ENCODE peak calls at places on chromosome 5, in six cellular contexts. O, B, R, X, E and H are unnamed samples.

GRCh38 chr5:157143127-157143959 is 678 bp upstream of the MED7 start:
- DNase-seq in X (peak), R (no peak), B (no peak), E (peak), O (no peak), H (no peak)

GRCh38 chr5:125277494-125278154 is 531.2 kb upstream of the ZNF608 start:
- DNase-seq in R (no peak), E (peak), B (no peak), X (no peak), O (peak), H (no peak)

GRCh38 chr5:110288766-110289165 is 437.7 kb downstream of the TMEM232 start:
- DNase-seq in R (no peak), E (no peak), B (no peak), X (no peak), O (no peak), H (no peak)

GRCh38 chr5:134493461-134494055 is 31.9 kb upstream of the JADE2 start:
- DNase-seq in R (no peak), B (no peak), O (no peak), E (no peak), X (no peak), H (peak)

GRCh38 chr5:38935437-38935836 is 89.6 kb downstream of the OSMR start:
- DNase-seq in O (no peak), X (no peak), B (no peak), R (no peak), E (no peak), H (no peak)

GRCh38 chr5:54995168-54995567 is 9.8 kb upstream of the ESM1 start:
- DNase-seq in X (no peak), O (no peak), E (no peak), R (no peak), B (no peak), H (no peak)

GRCh38 chr5:61817472-61818326 is 485.6 kb downstream of the ZSWIM6 start:
- DNase-seq in O (peak), E (peak), B (no peak), R (peak), X (no peak), H (no peak)

GRCh38 chr5:102986074-102986473 is 133.9 kb downstream of the GIN1 start:
- DNase-seq in X (no peak), R (no peak), B (no peak), O (no peak), E (no peak), H (no peak)

GRCh38 chr5:61162832-61163567 is 732 bp upstream of the SMIM15 start:
- DNase-seq in O (no peak), R (no peak), X (no peak), B (no peak), E (peak), H (no peak)

GRCh38 chr5:17182966-17183365 is 34.5 kb upstream of the BASP1 start:
- DNase-seq in R (no peak), X (no peak), O (no peak), E (no peak), B (no peak), H (no peak)

GRCh38 chr5:38853753-38854470 is 8.1 kb downstream of the OSMR start:
- DNase-seq in E (peak), O (peak), X (no peak), B (no peak), R (no peak), H (no peak)

GRCh38 chr5:34928267-34928666 is 1.1 kb upstream of the DNAJC21 start:
- DNase-seq in E (no peak), B (peak), O (no peak), X (no peak), R (no peak), H (no peak)

GRCh38 chr5:10460252-10460906 is 18.7 kb downstream of the ROPN1L start:
- DNase-seq in B (peak), E (peak), X (no peak), R (no peak), O (no peak), H (no peak)

GRCh38 chr5:167578977-167579700 is 712.3 kb upstream of the WWC1 start:
- DNase-seq in E (no peak), O (no peak), B (no peak), R (no peak), X (no peak), H (no peak)

GRCh38 chr5:32057157-32058096 is 116.7 kb downstream of the GOLPH3 start:
- DNase-seq in O (peak), E (peak), B (no peak), X (no peak), R (no peak), H (no peak)

GRCh38 chr5:42555797-42556196 is 132.6 kb downstream of the GHR start:
- DNase-seq in R (no peak), O (no peak), B (no peak), E (no peak), X (no peak), H (no peak)

GRCh38 chr5:57448751-57449150 is 33.9 kb downstream of the ACTBL2 start:
- DNase-seq in E (no peak), X (no peak), B (no peak), R (no peak), O (no peak), H (no peak)

GRCh38 chr5:6750142-6750840 is 37.1 kb downstream of the TENT4A start:
- DNase-seq in B (no peak), X (peak), O (no peak), E (no peak), R (no peak), H (no peak)

GRCh38 chr5:176534640-176535039 is 2.6 kb downstream of the RNF44 start:
- DNase-seq in R (no peak), B (peak), E (no peak), O (no peak), X (no peak), H (no peak)

GRCh38 chr5:6502421-6502820 is 53.8 kb downstream of the UBE2QL1 start:
- DNase-seq in E (no peak), B (no peak), R (no peak), O (no peak), X (no peak), H (no peak)

GRCh38 chr5:159581502-159582249 is 251.4 kb upstream of the IL12B start:
- DNase-seq in O (peak), B (no peak), X (no peak), E (peak), R (no peak), H (no peak)

GRCh38 chr5:58836351-58836750 is 253.5 kb downstream of the RAB3C start:
- DNase-seq in O (no peak), X (no peak), R (no peak), B (no peak), E (no peak), H (no peak)

GRCh38 chr5:144484124-144484897 is 313.6 kb downstream of the KCTD16 start:
- DNase-seq in R (no peak), O (no peak), X (no peak), B (no peak), E (no peak), H (no peak)

GRCh38 chr5:37847978-37848425 is 8.2 kb upstream of the GDNF start:
- DNase-seq in O (no peak), X (peak), B (no peak), R (no peak), E (no peak), H (no peak)

GRCh38 chr5:57117601-57118000 is 56.3 kb upstream of the GPBP1 start:
- DNase-seq in X (no peak), E (no peak), R (no peak), B (no peak), O (no peak), H (no peak)

GRCh38 chr5:116084891-116085715 is at the start of gene COMMD10:
- DNase-seq in X (peak), B (peak), E (peak), R (peak), O (peak), H (peak)
- TF ChIP-seq CTCF in X (no peak), B (no peak), E (no peak), R (no peak), O (no peak), H (no peak)

GRCh38 chr5:146770546-146770945 is 108.0 kb downstream of the PPP2R2B start:
- DNase-seq in X (no peak), O (no peak), B (no peak), E (no peak), R (no peak), H (no peak)
- TF ChIP-seq CTCF in X (no peak), O (no peak), B (no peak), E (no peak), R (no peak), H (no peak)

DNA sequence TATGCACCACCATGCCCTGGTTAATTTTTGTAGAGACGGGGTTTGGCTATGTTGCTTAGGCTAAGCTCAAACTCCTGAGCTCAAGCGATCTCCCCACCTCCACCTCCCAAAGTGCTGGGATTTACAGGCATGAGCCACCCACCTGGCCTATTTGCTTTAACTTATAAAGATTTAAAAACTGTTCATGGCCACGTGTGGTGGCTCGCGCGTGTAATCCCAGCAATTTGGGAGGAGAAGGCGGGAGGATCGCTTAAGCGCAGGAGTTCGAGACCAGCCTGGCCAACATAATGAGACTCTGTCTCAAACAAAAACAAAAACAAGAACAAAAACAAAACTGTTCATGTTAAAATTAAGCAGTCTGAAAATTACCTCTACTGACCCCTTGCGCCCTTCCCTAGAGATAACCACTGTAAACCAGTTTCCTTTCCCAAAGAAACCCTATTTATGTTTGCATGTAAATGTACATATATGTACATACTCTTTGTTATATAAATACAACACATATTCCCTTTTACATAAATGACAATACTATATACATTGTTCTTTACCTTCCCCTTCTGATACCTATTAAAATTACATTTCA is 1.5 kb downstream of the AK6 start:
- DNase-seq in O (no peak), R (no peak), E (no peak), X (no peak), B (no peak), H (no peak)
- TF ChIP-seq CTCF in O (no peak), R (no peak), E (no peak), X (no peak), B (peak), H (no peak)

DNA sequence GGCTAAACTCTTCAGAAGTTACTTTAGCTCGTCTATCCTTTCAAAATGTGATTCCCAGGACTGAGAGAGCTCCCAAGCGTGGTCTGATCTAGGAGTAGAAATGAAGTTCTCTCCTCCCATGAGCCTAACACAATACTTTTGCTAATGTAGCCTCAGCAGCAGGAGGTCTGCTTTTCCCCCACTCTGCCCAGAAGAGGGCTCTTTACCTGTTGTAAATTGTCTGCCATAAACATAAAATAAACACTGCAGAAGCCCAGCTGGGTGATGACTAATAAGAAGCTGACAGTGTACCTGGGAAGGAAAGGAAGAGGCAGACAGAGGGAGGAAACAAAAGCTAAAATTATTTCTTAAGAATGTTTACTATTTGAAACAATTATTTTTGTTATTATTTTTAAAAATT is 15.4 kb downstream of the SLC36A3 start:
- DNase-seq in X (no peak), O (peak), E (no peak), R (no peak), B (peak), H (no peak)
- TF ChIP-seq CTCF in X (no peak), O (peak), E (no peak), R (no peak), B (peak), H (no peak)

GRCh38 chr5:113043491-113043931 is 66.9 kb downstream of the DCP2 start:
- DNase-seq in E (no peak), O (no peak), R (peak), X (peak), B (peak), H (peak)
- TF ChIP-seq CTCF in E (no peak), O (peak), R (peak), X (no peak), B (peak), H (no peak)

GRCh38 chr5:138596105-138596987 is 21.1 kb upstream of the HSPA9 start:
- DNase-seq in B (peak), O (no peak), R (no peak), X (no peak), E (no peak), H (no peak)

GRCh38 chr5:138595396-138595795 is 20.2 kb upstream of the HSPA9 start:
- DNase-seq in R (no peak), B (no peak), X (no peak), O (no peak), E (no peak), H (no peak)

GRCh38 chr5:138597660-138598400 is 22.6 kb upstream of the HSPA9 start:
- DNase-seq in R (no peak), O (no peak), B (no peak), X (no peak), E (no peak), H (no peak)

GRCh38 chr5:138594305-138595058 is 19.3 kb upstream of the HSPA9 start:
- DNase-seq in B (no peak), E (no peak), R (no peak), O (no peak), X (no peak), H (no peak)
- TF ChIP-seq CTCF in B (peak), E (peak), R (no peak), O (peak), X (no peak), H (peak)

GRCh38 chr5:174723979-174724483 is 351 bp upstream of the MSX2 start:
- DNase-seq in R (no peak), O (peak), X (no peak), B (no peak), E (peak), H (no peak)
- TF ChIP-seq CTCF in R (no peak), O (no peak), X (no peak), B (no peak), E (no peak), H (no peak)

GRCh38 chr5:139863361-139863760 is 67.8 kb downstream of the PSD2 start:
- DNase-seq in E (no peak), B (no peak), X (peak), O (no peak), R (no peak), H (no peak)

GRCh38 chr5:139862313-139862712 is 66.7 kb downstream of the PSD2 start:
- DNase-seq in B (no peak), E (no peak), R (no peak), X (no peak), O (no peak), H (no peak)

GRCh38 chr5:139863855-139864558 is 68.4 kb downstream of the PSD2 start:
- DNase-seq in R (peak), E (peak), X (peak), B (peak), O (no peak), H (peak)

GRCh38 chr5:139861889-139862207 is 66.2 kb downstream of the PSD2 start:
- DNase-seq in E (no peak), B (no peak), O (no peak), R (no peak), X (no peak), H (no peak)

GRCh38 chr5:139862803-139863202 is 67.2 kb downstream of the PSD2 start:
- DNase-seq in X (no peak), O (no peak), B (no peak), R (no peak), E (no peak), H (no peak)
- TF ChIP-seq CTCF in X (no peak), O (peak), B (peak), R (no peak), E (no peak), H (no peak)

GRCh38 chr5:137056676-137057075 is 442.4 kb downstream of the SPOCK1 start:
- DNase-seq in X (no peak), E (no peak), B (no peak), O (no peak), R (no peak), H (no peak)

GRCh38 chr5:137055271-137055872 is 443.8 kb downstream of the SPOCK1 start:
- DNase-seq in R (no peak), B (no peak), E (no peak), O (no peak), X (no peak), H (no peak)

GRCh38 chr5:137054792-137055191 is 444.3 kb downstream of the SPOCK1 start:
- DNase-seq in O (no peak), R (no peak), E (no peak), B (no peak), X (no peak), H (no peak)

GRCh38 chr5:137054335-137054734 is 444.8 kb downstream of the SPOCK1 start:
- DNase-seq in X (no peak), B (no peak), E (no peak), O (no peak), R (no peak), H (no peak)

GRCh38 chr5:137051165-137051564 is 448.0 kb downstream of the SPOCK1 start:
- DNase-seq in B (no peak), X (no peak), E (no peak), O (no peak), R (no peak), H (no peak)
- TF ChIP-seq CTCF in B (peak), X (no peak), E (no peak), O (no peak), R (peak), H (no peak)